ENCODE peak calls at places on chromosomes 16 and 17, in ten cellular contexts. One of them, this sample, is unnamed.

GRCh38 chr16:86953631-86954465 is 363.3 kb downstream of the C16orf95 start:
- DNase-seq in GM13977: no peak
- DNase-seq in breast epithelium: no peak
- DNase-seq in fibroblast of pulmonary artery: no peak
- DNase-seq in neural progenitor cell: peak
- DNase-seq in progenitor cell of endocrine pancreas: no peak
- DNase-seq in thoracic aorta: no peak
- DNase-seq in bronchial epithelial cell: no peak
- DNase-seq in psoas muscle: no peak
- DNase-seq in astrocyte of the spinal cord: no peak
- DNase-seq in this sample: no peak

GRCh38 chr16:14602443-14602963 is 27.6 kb downstream of the PARN start:
- DNase-seq in neural progenitor cell: no peak
- DNase-seq in astrocyte of the spinal cord: no peak
- DNase-seq in thoracic aorta: no peak
- DNase-seq in GM13977: no peak
- DNase-seq in breast epithelium: no peak
- DNase-seq in bronchial epithelial cell: no peak
- DNase-seq in psoas muscle: no peak
- DNase-seq in progenitor cell of endocrine pancreas: no peak
- DNase-seq in fibroblast of pulmonary artery: no peak
- DNase-seq in this sample: no peak

GRCh38 chr17:35117984-35118383 is 1.7 kb downstream of the RAD51D start:
- DNase-seq in neural progenitor cell: no peak
- DNase-seq in psoas muscle: no peak
- DNase-seq in bronchial epithelial cell: peak
- DNase-seq in thoracic aorta: no peak
- DNase-seq in fibroblast of pulmonary artery: peak
- DNase-seq in progenitor cell of endocrine pancreas: no peak
- DNase-seq in breast epithelium: no peak
- DNase-seq in GM13977: peak
- DNase-seq in astrocyte of the spinal cord: peak
- DNase-seq in this sample: no peak

GRCh38 chr16:86026136-86026905 is 127.4 kb downstream of the IRF8 start:
- DNase-seq in progenitor cell of endocrine pancreas: no peak
- DNase-seq in GM13977: no peak
- DNase-seq in fibroblast of pulmonary artery: no peak
- DNase-seq in neural progenitor cell: no peak
- DNase-seq in bronchial epithelial cell: no peak
- DNase-seq in breast epithelium: no peak
- DNase-seq in psoas muscle: no peak
- DNase-seq in astrocyte of the spinal cord: no peak
- DNase-seq in thoracic aorta: no peak
- DNase-seq in this sample: no peak

GRCh38 chr16:10579965-10580918 is at the start of gene EMP2:
- DNase-seq in thoracic aorta: peak
- DNase-seq in astrocyte of the spinal cord: peak
- DNase-seq in GM13977: peak
- DNase-seq in bronchial epithelial cell: peak
- DNase-seq in progenitor cell of endocrine pancreas: peak
- DNase-seq in breast epithelium: peak
- DNase-seq in neural progenitor cell: peak
- DNase-seq in psoas muscle: peak
- DNase-seq in fibroblast of pulmonary artery: peak
- DNase-seq in this sample: peak

GRCh38 chr17:34259151-34259550 is 4.1 kb downstream of the CCL2 start:
- DNase-seq in breast epithelium: no peak
- DNase-seq in psoas muscle: no peak
- DNase-seq in neural progenitor cell: no peak
- DNase-seq in thoracic aorta: no peak
- DNase-seq in bronchial epithelial cell: peak
- DNase-seq in fibroblast of pulmonary artery: peak
- DNase-seq in astrocyte of the spinal cord: peak
- DNase-seq in progenitor cell of endocrine pancreas: no peak
- DNase-seq in GM13977: no peak
- DNase-seq in this sample: peak

GRCh38 chr17:20246692-20247091 is 220.6 kb downstream of the LGALS9B start:
- DNase-seq in bronchial epithelial cell: no peak
- DNase-seq in breast epithelium: no peak
- DNase-seq in psoas muscle: no peak
- DNase-seq in astrocyte of the spinal cord: no peak
- DNase-seq in thoracic aorta: no peak
- DNase-seq in neural progenitor cell: no peak
- DNase-seq in progenitor cell of endocrine pancreas: no peak
- DNase-seq in fibroblast of pulmonary artery: no peak
- DNase-seq in GM13977: no peak
- DNase-seq in this sample: no peak

GRCh38 chr17:4017377-4017776 is 53.1 kb upstream of the ATP2A3 start:
- DNase-seq in psoas muscle: no peak
- DNase-seq in GM13977: no peak
- DNase-seq in neural progenitor cell: no peak
- DNase-seq in astrocyte of the spinal cord: no peak
- DNase-seq in thoracic aorta: no peak
- DNase-seq in progenitor cell of endocrine pancreas: no peak
- DNase-seq in bronchial epithelial cell: no peak
- DNase-seq in breast epithelium: no peak
- DNase-seq in fibroblast of pulmonary artery: no peak
- DNase-seq in this sample: no peak

GRCh38 chr16:919658-920631 is 50.8 kb downstream of the LMF1 start:
- DNase-seq in astrocyte of the spinal cord: peak
- DNase-seq in psoas muscle: peak
- DNase-seq in progenitor cell of endocrine pancreas: no peak
- DNase-seq in neural progenitor cell: no peak
- DNase-seq in bronchial epithelial cell: no peak
- DNase-seq in GM13977: no peak
- DNase-seq in breast epithelium: no peak
- DNase-seq in thoracic aorta: no peak
- DNase-seq in fibroblast of pulmonary artery: peak
- DNase-seq in this sample: no peak

GRCh38 chr17:69060835-69061234 is at the start of gene ABCA9:
- DNase-seq in thoracic aorta: no peak
- DNase-seq in bronchial epithelial cell: no peak
- DNase-seq in psoas muscle: no peak
- DNase-seq in progenitor cell of endocrine pancreas: no peak
- DNase-seq in fibroblast of pulmonary artery: peak
- DNase-seq in GM13977: no peak
- DNase-seq in astrocyte of the spinal cord: peak
- DNase-seq in breast epithelium: no peak
- DNase-seq in neural progenitor cell: no peak
- DNase-seq in this sample: peak

GRCh38 chr16:58018803-58019202 is 6.8 kb upstream of the MMP15 start:
- DNase-seq in bronchial epithelial cell: no peak
- DNase-seq in astrocyte of the spinal cord: no peak
- DNase-seq in psoas muscle: no peak
- DNase-seq in fibroblast of pulmonary artery: no peak
- DNase-seq in progenitor cell of endocrine pancreas: no peak
- DNase-seq in breast epithelium: no peak
- DNase-seq in thoracic aorta: no peak
- DNase-seq in neural progenitor cell: peak
- DNase-seq in GM13977: no peak
- DNase-seq in this sample: no peak

GRCh38 chr16:77722315-77723107 is at the start of gene NUDT7:
- DNase-seq in breast epithelium: peak
- DNase-seq in progenitor cell of endocrine pancreas: peak
- DNase-seq in neural progenitor cell: peak
- DNase-seq in psoas muscle: peak
- DNase-seq in thoracic aorta: peak
- DNase-seq in fibroblast of pulmonary artery: peak
- DNase-seq in astrocyte of the spinal cord: peak
- DNase-seq in GM13977: peak
- DNase-seq in bronchial epithelial cell: peak
- DNase-seq in this sample: peak
- TF ChIP-seq CTCF in breast epithelium: no peak
- TF ChIP-seq CTCF in progenitor cell of endocrine pancreas: peak
- TF ChIP-seq CTCF in neural progenitor cell: peak
- TF ChIP-seq CTCF in psoas muscle: peak
- TF ChIP-seq CTCF in thoracic aorta: no peak
- TF ChIP-seq CTCF in fibroblast of pulmonary artery: peak
- TF ChIP-seq CTCF in astrocyte of the spinal cord: peak
- TF ChIP-seq CTCF in GM13977: peak
- TF ChIP-seq CTCF in bronchial epithelial cell: peak
- TF ChIP-seq CTCF in this sample: peak

DNA sequence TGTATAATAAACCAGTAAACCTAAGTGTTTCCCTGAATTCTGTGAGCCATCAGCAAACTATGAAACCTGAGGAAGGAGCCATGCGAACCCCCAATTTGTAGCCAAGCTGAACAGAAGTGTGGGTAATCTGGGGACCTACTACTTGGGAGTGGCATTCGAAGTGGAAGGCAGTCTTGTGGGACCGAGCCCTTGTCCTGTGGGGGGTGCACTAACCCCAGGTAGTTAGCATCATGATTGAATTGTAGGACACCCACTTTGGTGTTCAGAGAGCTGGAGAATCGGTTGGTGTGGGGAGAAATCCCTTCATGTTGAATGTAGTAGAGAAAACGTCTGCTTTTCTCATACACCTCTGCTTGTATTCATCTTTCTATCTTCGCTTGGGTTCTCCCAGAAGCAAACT is 79.7 kb upstream of the CPHXL start:
- DNase-seq in fibroblast of pulmonary artery: no peak
- DNase-seq in astrocyte of the spinal cord: no peak
- DNase-seq in psoas muscle: no peak
- DNase-seq in bronchial epithelial cell: no peak
- DNase-seq in breast epithelium: no peak
- DNase-seq in neural progenitor cell: no peak
- DNase-seq in GM13977: no peak
- DNase-seq in progenitor cell of endocrine pancreas: no peak
- DNase-seq in thoracic aorta: no peak
- DNase-seq in this sample: no peak
- TF ChIP-seq CTCF in fibroblast of pulmonary artery: no peak
- TF ChIP-seq CTCF in astrocyte of the spinal cord: no peak
- TF ChIP-seq CTCF in psoas muscle: no peak
- TF ChIP-seq CTCF in bronchial epithelial cell: no peak
- TF ChIP-seq CTCF in breast epithelium: no peak
- TF ChIP-seq CTCF in neural progenitor cell: no peak
- TF ChIP-seq CTCF in GM13977: no peak
- TF ChIP-seq CTCF in progenitor cell of endocrine pancreas: no peak
- TF ChIP-seq CTCF in thoracic aorta: no peak
- TF ChIP-seq CTCF in this sample: no peak

GRCh38 chr16:67339453-67339852 is 12.8 kb downstream of the LRRC36 start:
- DNase-seq in psoas muscle: no peak
- DNase-seq in bronchial epithelial cell: peak
- DNase-seq in thoracic aorta: no peak
- DNase-seq in fibroblast of pulmonary artery: peak
- DNase-seq in progenitor cell of endocrine pancreas: no peak
- DNase-seq in astrocyte of the spinal cord: peak
- DNase-seq in neural progenitor cell: no peak
- DNase-seq in GM13977: peak
- DNase-seq in breast epithelium: no peak
- DNase-seq in this sample: peak
- TF ChIP-seq CTCF in psoas muscle: no peak
- TF ChIP-seq CTCF in bronchial epithelial cell: no peak
- TF ChIP-seq CTCF in thoracic aorta: no peak
- TF ChIP-seq CTCF in fibroblast of pulmonary artery: peak
- TF ChIP-seq CTCF in progenitor cell of endocrine pancreas: no peak
- TF ChIP-seq CTCF in astrocyte of the spinal cord: peak
- TF ChIP-seq CTCF in neural progenitor cell: peak
- TF ChIP-seq CTCF in GM13977: peak
- TF ChIP-seq CTCF in breast epithelium: no peak
- TF ChIP-seq CTCF in this sample: no peak

GRCh38 chr16:6345090-6345489 is 987.6 kb upstream of the RBFOX1 start:
- DNase-seq in GM13977: no peak
- DNase-seq in psoas muscle: no peak
- DNase-seq in progenitor cell of endocrine pancreas: no peak
- DNase-seq in bronchial epithelial cell: no peak
- DNase-seq in thoracic aorta: no peak
- DNase-seq in astrocyte of the spinal cord: no peak
- DNase-seq in breast epithelium: no peak
- DNase-seq in fibroblast of pulmonary artery: no peak
- DNase-seq in neural progenitor cell: no peak
- DNase-seq in this sample: no peak
- TF ChIP-seq CTCF in GM13977: peak
- TF ChIP-seq CTCF in psoas muscle: no peak
- TF ChIP-seq CTCF in progenitor cell of endocrine pancreas: no peak
- TF ChIP-seq CTCF in bronchial epithelial cell: no peak
- TF ChIP-seq CTCF in thoracic aorta: no peak
- TF ChIP-seq CTCF in astrocyte of the spinal cord: no peak
- TF ChIP-seq CTCF in breast epithelium: no peak
- TF ChIP-seq CTCF in fibroblast of pulmonary artery: no peak
- TF ChIP-seq CTCF in neural progenitor cell: peak
- TF ChIP-seq CTCF in this sample: no peak

GRCh38 chr17:6328279-6328678 is 106.6 kb downstream of the AIPL1 start:
- DNase-seq in neural progenitor cell: no peak
- DNase-seq in breast epithelium: no peak
- DNase-seq in astrocyte of the spinal cord: no peak
- DNase-seq in bronchial epithelial cell: no peak
- DNase-seq in progenitor cell of endocrine pancreas: no peak
- DNase-seq in fibroblast of pulmonary artery: no peak
- DNase-seq in GM13977: no peak
- DNase-seq in thoracic aorta: no peak
- DNase-seq in psoas muscle: no peak
- DNase-seq in this sample: peak

GRCh38 chr17:6323626-6324356 is 111.1 kb downstream of the AIPL1 start:
- DNase-seq in astrocyte of the spinal cord: no peak
- DNase-seq in bronchial epithelial cell: no peak
- DNase-seq in thoracic aorta: no peak
- DNase-seq in GM13977: no peak
- DNase-seq in neural progenitor cell: no peak
- DNase-seq in fibroblast of pulmonary artery: no peak
- DNase-seq in progenitor cell of endocrine pancreas: no peak
- DNase-seq in breast epithelium: no peak
- DNase-seq in psoas muscle: no peak
- DNase-seq in this sample: peak

GRCh38 chr17:6325741-6326140 is 109.2 kb downstream of the AIPL1 start:
- DNase-seq in psoas muscle: no peak
- DNase-seq in neural progenitor cell: no peak
- DNase-seq in progenitor cell of endocrine pancreas: no peak
- DNase-seq in GM13977: no peak
- DNase-seq in bronchial epithelial cell: no peak
- DNase-seq in astrocyte of the spinal cord: no peak
- DNase-seq in fibroblast of pulmonary artery: no peak
- DNase-seq in breast epithelium: no peak
- DNase-seq in thoracic aorta: no peak
- DNase-seq in this sample: peak

GRCh38 chr17:6326483-6326882 is 108.4 kb downstream of the AIPL1 start:
- DNase-seq in GM13977: no peak
- DNase-seq in thoracic aorta: no peak
- DNase-seq in psoas muscle: no peak
- DNase-seq in fibroblast of pulmonary artery: no peak
- DNase-seq in astrocyte of the spinal cord: no peak
- DNase-seq in progenitor cell of endocrine pancreas: no peak
- DNase-seq in bronchial epithelial cell: no peak
- DNase-seq in breast epithelium: no peak
- DNase-seq in neural progenitor cell: no peak
- DNase-seq in this sample: no peak

GRCh38 chr17:6327007-6327406 is 107.9 kb downstream of the AIPL1 start:
- DNase-seq in astrocyte of the spinal cord: no peak
- DNase-seq in fibroblast of pulmonary artery: no peak
- DNase-seq in thoracic aorta: no peak
- DNase-seq in bronchial epithelial cell: no peak
- DNase-seq in neural progenitor cell: peak
- DNase-seq in psoas muscle: peak
- DNase-seq in GM13977: no peak
- DNase-seq in breast epithelium: no peak
- DNase-seq in progenitor cell of endocrine pancreas: no peak
- DNase-seq in this sample: peak
- TF ChIP-seq CTCF in astrocyte of the spinal cord: no peak
- TF ChIP-seq CTCF in fibroblast of pulmonary artery: no peak
- TF ChIP-seq CTCF in thoracic aorta: no peak
- TF ChIP-seq CTCF in bronchial epithelial cell: no peak
- TF ChIP-seq CTCF in neural progenitor cell: peak
- TF ChIP-seq CTCF in psoas muscle: peak
- TF ChIP-seq CTCF in GM13977: no peak
- TF ChIP-seq CTCF in breast epithelium: no peak
- TF ChIP-seq CTCF in progenitor cell of endocrine pancreas: no peak
- TF ChIP-seq CTCF in this sample: peak

GRCh38 chr16:88610080-88610479 is 28.3 kb upstream of the IL17C start:
- DNase-seq in astrocyte of the spinal cord: no peak
- DNase-seq in bronchial epithelial cell: no peak
- DNase-seq in psoas muscle: no peak
- DNase-seq in neural progenitor cell: peak
- DNase-seq in progenitor cell of endocrine pancreas: no peak
- DNase-seq in GM13977: no peak
- DNase-seq in thoracic aorta: no peak
- DNase-seq in fibroblast of pulmonary artery: no peak
- DNase-seq in breast epithelium: no peak
- DNase-seq in this sample: no peak
- TF ChIP-seq CTCF in astrocyte of the spinal cord: peak
- TF ChIP-seq CTCF in bronchial epithelial cell: peak
- TF ChIP-seq CTCF in psoas muscle: no peak
- TF ChIP-seq CTCF in neural progenitor cell: peak
- TF ChIP-seq CTCF in progenitor cell of endocrine pancreas: peak
- TF ChIP-seq CTCF in GM13977: no peak
- TF ChIP-seq CTCF in thoracic aorta: no peak
- TF ChIP-seq CTCF in fibroblast of pulmonary artery: peak
- TF ChIP-seq CTCF in breast epithelium: no peak
- TF ChIP-seq CTCF in this sample: no peak

This sample was measured in endothelial cell of umbilical vein.